ENCODE peak calls at places on chromosomes 7 and 10, in five cellular contexts. C is body of pancreas, V is A549, U is transverse colon, D is spleen. Z is an unnamed sample.

GRCh38 chr7:148914208-148914777 is 30.2 kb upstream of the EZH2 start:
- DNase-seq in C (no peak), V (peak), U (no peak), D (no peak), Z (no peak)

GRCh38 chr7:152050547-152050971 is 25.1 kb downstream of the GALNT11 start:
- DNase-seq in C (no peak), V (no peak), U (no peak), D (no peak), Z (no peak)

GRCh38 chr10:127999291-127999690 is 92.4 kb downstream of the PTPRE start:
- DNase-seq in C (no peak), V (no peak), U (no peak), D (no peak), Z (no peak)

GRCh38 chr7:127322832-127323231 is 69.7 kb downstream of the ZNF800 start:
- DNase-seq in C (no peak), V (no peak), U (no peak), D (no peak), Z (no peak)

GRCh38 chr10:5506751-5507648 is 7.6 kb upstream of the CALML5 start:
- DNase-seq in C (no peak), V (no peak), U (peak), D (no peak), Z (no peak)

GRCh38 chr7:107879400-107880035 is 11.5 kb upstream of the DLD start:
- DNase-seq in C (peak), V (peak), U (peak), D (no peak), Z (peak)

GRCh38 chr10:3784510-3785250 is at the start of gene KLF6:
- DNase-seq in C (peak), V (no peak), U (peak), D (peak), Z (no peak)

GRCh38 chr7:2019693-2020511 is 212.8 kb downstream of the MAD1L1 start:
- DNase-seq in C (peak), V (no peak), U (peak), D (peak), Z (peak)

GRCh38 chr10:71138126-71138860 is 74.1 kb upstream of the UNC5B start:
- DNase-seq in C (peak), V (no peak), U (no peak), D (no peak), Z (no peak)

GRCh38 chr10:106438386-106438785 is 726.1 kb downstream of the SORCS1 start:
- DNase-seq in C (no peak), V (no peak), U (no peak), D (no peak), Z (no peak)

GRCh38 chr7:86320341-86320740 is 323.4 kb upstream of the GRM3 start:
- DNase-seq in C (no peak), V (no peak), U (no peak), D (no peak), Z (no peak)

GRCh38 chr10:120719333-120719732 is 131.8 kb upstream of the WDR11 start:
- DNase-seq in C (no peak), V (no peak), U (no peak), D (no peak), Z (no peak)

GRCh38 chr10:124049484-124049883 is 43.9 kb downstream of the CHST15 start:
- DNase-seq in C (no peak), V (peak), U (no peak), D (peak), Z (no peak)

GRCh38 chr7:47352394-47352968 is 229.4 kb downstream of the TNS3 start:
- DNase-seq in C (no peak), V (no peak), U (peak), D (peak), Z (peak)

GRCh38 chr10:46092523-46093195 is 46.6 kb upstream of the MSMB start:
- DNase-seq in C (no peak), V (no peak), U (no peak), D (no peak), Z (no peak)

GRCh38 chr7:111198255-111198654 is 107.3 kb downstream of the LRRN3 start:
- DNase-seq in C (no peak), V (no peak), U (no peak), D (no peak), Z (no peak)

GRCh38 chr10:124999433-125000365 is 57.8 kb downstream of the ZRANB1 start:
- DNase-seq in C (peak), V (no peak), U (peak), D (peak), Z (no peak)

GRCh38 chr7:86644282-86645173 is 819 bp downstream of the GRM3 start:
- DNase-seq in C (no peak), V (no peak), U (no peak), D (no peak), Z (no peak)

GRCh38 chr7:92751902-92752901 is 84.2 kb downstream of the CDK6 start:
- DNase-seq in C (no peak), V (peak), U (no peak), D (no peak), Z (no peak)

GRCh38 chr7:155251831-155252230 is 45.8 kb upstream of the INSIG1 start:
- DNase-seq in C (peak), V (no peak), U (no peak), D (peak), Z (no peak)

GRCh38 chr10:44978570-44979280 is at the start of gene DEPP1:
- DNase-seq in C (peak), V (peak), U (peak), D (peak), Z (peak)

DNA sequence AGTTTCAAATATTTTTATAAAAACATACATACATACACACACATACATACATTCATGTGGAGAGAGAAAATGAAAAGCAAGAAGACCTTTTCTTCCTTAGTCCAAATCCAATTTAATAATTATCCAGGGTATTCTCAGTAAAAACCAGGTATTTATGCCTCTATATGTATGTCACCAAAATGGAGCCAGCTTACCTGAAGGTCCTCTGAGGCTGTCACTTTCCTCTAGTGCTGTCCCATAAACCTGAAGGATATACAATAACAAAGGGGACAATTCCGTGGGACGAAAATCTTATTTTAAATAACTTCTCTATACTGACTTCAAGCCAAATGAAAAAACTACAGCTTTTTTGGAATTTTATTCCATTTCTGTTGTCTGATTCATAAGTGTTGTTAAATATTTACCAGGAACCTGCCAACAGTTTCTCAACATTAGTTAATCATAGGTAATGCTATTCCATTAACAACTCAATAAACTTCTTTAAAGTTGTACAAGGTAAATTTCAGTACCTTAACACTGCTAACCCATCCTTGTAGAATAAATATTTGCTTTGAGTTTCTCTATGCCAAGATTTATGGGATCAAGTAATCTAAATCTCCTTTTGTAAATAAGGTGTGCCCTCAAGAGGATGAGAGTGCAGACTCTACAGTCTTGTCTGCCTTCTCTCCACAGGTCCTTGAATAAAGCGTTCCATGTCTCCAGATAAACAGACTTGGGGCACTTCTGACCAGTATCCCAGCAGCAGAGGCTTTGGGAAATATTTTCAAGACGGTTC is 260.3 kb downstream of the AHR start:
- DNase-seq in C (no peak), V (peak), U (peak), D (no peak), Z (no peak)
- H3K4me3 ChIP-seq in C (no peak), V (peak), U (no peak), D (no peak), Z (no peak)

DNA sequence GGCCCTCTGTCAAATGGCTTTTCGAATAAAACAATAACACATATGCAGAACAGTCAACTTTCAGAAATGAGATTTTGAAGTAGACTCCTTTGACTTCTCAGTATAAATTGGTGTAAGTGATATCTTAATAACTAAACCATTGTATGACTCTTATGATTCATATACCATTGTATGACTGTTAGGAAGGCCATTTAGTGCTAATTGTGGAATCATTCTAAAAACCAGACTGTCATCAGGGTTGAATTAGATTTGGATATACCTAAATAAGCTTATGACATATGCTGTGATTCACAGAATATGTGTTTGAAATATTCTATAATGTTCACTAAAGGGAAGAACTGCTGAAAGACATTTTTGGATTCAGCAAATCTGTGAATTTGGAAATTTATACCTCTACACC is 438.0 kb downstream of the MDFIC start:
- DNase-seq in C (no peak), V (no peak), U (no peak), D (no peak), Z (no peak)
- TF ChIP-seq POLR2A in C (no peak), V (no peak), U (no peak), D (no peak), Z (no peak)

DNA sequence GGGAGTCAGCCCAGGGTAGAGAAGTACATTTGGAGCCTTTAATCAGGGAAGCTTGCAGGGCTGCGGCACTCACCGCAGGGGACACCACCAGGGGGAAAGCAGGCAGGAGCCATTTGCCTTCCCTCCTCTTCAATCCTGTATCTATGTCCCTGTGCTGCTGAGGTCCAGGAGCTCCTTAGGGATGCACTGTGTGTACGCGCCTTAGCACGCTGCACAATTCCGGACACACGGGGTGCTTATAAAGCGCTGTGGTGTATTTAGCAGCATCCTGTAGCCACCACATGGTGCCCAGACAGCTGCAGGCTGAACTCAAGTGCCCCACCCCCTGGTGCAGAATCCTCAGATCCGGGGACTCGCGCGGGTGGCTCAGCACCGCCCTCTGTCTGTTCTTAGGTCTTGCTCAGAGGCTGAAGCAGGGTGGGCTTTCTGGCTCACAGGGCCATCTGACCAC is 421.4 kb downstream of the SDK1 start:
- DNase-seq in C (peak), V (peak), U (no peak), D (peak), Z (no peak)
- TF ChIP-seq CTCF in C (peak), V (peak), U (no peak), D (no peak), Z (no peak)

GRCh38 chr7:7157887-7158271 is 24.5 kb upstream of the C1GALT1 start:
- DNase-seq in C (no peak), V (no peak), U (no peak), D (no peak), Z (no peak)
- H3K4me3 ChIP-seq in C (no peak), V (no peak), U (no peak), D (peak), Z (no peak)

DNA sequence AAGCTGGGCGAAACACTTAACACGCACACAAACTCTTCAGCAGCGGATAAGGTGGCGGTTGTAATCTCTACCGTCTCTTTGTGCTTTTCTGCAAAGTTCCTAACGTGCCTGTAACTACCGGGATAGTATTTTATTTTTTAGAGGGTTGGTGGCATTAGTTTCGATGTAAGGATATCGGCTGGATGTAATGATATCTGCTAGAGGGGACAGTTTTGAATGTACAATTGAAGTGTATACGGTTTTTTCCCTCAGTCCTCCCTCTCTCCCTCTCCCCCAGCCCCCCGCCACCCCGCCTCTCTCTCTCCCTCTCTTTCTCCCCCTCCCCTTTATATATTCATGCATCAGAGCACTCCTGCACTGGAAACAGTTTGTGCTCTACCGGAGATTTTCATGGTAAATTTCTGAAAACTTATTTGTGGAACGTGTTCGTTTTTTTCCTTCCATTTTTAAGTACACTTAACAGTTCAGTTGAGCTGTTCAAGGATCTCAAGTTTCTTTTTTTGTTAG is 1.6 kb downstream of the GLCCI1 start:
- DNase-seq in C (no peak), V (no peak), U (no peak), D (no peak), Z (no peak)
- TF ChIP-seq POLR2A in C (no peak), V (no peak), U (no peak), D (no peak), Z (no peak)

DNA sequence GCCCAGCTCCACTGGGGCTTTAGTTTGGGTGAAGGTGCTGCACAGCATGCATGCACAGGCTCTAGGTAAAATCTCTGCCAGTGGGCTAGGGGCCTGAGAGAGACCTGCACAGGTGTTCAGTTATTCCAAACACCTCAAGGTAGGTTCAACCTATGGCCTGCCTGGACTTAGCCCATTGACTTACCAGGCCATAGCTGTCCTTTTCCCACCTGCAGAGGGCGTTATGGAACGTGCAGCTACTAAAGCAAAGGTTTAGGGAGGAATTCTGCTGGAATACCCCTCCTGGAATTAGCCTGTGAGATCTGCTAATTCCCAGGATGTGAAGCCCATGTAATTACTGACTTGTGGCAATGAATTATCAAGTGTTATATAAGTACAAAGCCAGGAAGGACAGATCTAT is 3.6 kb downstream of the VWC2 start:
- DNase-seq in C (no peak), V (no peak), U (peak), D (no peak), Z (no peak)
- TF ChIP-seq CTCF in C (no peak), V (no peak), U (peak), D (no peak), Z (no peak)

GRCh38 chr7:27636326-27637006 is 26.2 kb downstream of the HIBADH start:
- DNase-seq in C (no peak), V (no peak), U (no peak), D (no peak), Z (no peak)

GRCh38 chr7:27642271-27642670 is 20.4 kb downstream of the HIBADH start:
- DNase-seq in C (no peak), V (no peak), U (no peak), D (no peak), Z (no peak)

GRCh38 chr7:27641576-27642230 is 21.0 kb downstream of the HIBADH start:
- DNase-seq in C (no peak), V (peak), U (no peak), D (no peak), Z (no peak)

GRCh38 chr7:27635728-27636127 is 27.0 kb downstream of the HIBADH start:
- DNase-seq in C (no peak), V (no peak), U (no peak), D (no peak), Z (no peak)

DNA sequence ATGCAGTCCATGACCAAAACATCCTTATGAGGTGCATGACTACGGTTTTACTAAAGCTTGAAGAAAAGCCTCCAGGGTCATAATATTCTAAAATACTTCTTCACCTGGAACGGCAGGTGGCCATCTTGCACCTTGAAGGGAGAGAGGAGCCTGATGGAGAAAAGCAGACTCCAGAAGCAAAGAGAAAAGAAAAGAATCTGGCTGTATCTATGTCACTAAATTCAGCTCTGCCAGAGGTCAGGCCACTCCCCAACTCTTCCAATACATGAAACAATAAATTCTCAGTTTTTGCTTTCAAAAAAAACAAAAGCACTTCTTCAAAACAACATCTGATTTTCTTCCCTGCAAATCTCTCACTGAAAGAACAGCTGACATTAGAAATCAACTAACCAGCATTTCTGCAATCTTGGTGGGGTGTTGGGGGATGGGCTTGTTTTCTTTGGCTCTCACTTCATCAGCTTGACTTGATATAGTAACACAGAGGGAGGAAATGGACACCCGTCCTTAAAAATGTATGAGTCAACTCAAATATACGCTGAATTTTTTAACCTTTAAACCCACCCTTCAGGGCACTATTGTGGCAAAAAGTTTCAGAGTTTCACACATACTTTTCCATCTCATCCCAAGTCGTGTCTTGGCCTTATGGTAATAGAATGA is 21.6 kb downstream of the HIBADH start:
- DNase-seq in C (peak), V (peak), U (no peak), D (no peak), Z (no peak)
- H3K4me3 ChIP-seq in C (no peak), V (peak), U (no peak), D (no peak), Z (no peak)

DNA sequence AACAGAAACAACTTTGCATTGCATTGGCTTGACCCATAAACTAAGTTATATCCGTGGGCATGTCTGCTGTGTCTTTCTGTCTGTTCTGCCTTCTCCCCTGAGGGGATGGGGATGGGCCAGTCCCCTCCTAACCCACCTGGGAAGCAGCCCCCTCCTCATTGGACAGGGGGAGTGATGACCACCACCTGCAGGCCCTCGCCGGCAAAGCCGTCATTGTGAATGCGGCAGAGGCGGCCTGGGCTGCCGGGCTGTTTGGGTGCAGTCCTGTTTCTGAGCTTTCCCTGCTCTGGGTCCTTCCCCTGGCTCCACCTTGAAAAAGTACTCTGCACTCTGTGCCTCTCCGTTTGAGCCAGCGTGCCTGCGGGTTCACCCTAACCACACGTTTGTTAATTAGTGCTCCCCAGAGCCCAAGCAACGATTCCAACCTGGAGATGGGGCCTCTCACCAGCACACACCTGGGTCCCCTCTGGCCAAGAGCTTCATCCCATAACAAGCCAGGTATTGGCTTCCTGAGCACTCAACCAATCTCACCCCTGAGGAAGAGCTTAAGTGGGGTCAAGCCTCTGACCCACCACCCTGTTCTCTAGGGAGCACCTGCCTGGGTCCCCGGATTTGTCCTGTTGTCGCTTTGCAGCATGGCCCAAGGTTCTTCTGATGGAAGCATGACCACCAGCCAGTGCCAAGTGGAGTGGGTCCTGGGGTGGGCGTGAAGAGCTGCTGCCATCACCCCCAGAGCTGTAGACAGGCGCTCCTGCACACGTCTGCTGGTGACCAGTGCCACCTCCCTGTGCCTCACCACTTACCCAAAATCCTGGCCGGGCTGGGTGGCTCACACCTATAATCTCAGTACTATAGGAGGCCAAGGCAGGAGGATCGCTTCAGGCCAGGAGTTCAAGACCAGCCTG is 39.4 kb upstream of the ZMIZ2 start:
- DNase-seq in C (no peak), V (no peak), U (no peak), D (peak), Z (no peak)
- TF ChIP-seq POLR2A in C (no peak), V (no peak), U (no peak), D (no peak), Z (no peak)

Z was measured in lower leg skin.